ENCODE peak calls at places on chromosomes 4 and X, in four cellular contexts. A, M, Z and L are unnamed samples.

GRCh38 chr4:140052050-140052449 is 101.9 kb downstream of the MAML3 start:
- DNase-seq in M (peak; percentile 10), Z (peak; percentile 51), A (no peak), L (peak; percentile 44)

GRCh38 chr4:140256941-140257340 is 103.0 kb upstream of the MAML3 start:
- DNase-seq in Z (peak; percentile 41), A (no peak), M (peak; percentile 38), L (no peak)

GRCh38 chr4:131499139-131499873 is 1649.8 kb upstream of the PCDH10 start:
- DNase-seq in A (no peak), Z (peak; percentile 12), M (no peak), L (peak; percentile 1)

GRCh38 chrX:45421806-45422205 is 221.1 kb upstream of the DIPK2B start:
- DNase-seq in A (no peak), M (no peak), Z (no peak), L (no peak)

GRCh38 chr4:112520598-112521122 is 4.7 kb upstream of the NEUROG2 start:
- DNase-seq in A (no peak), Z (no peak), M (no peak), L (no peak)

GRCh38 chrX:39772057-39772832 is 325.5 kb downstream of the BCOR start:
- DNase-seq in Z (no peak), M (peak; percentile 81), A (no peak), L (peak; percentile 90)

GRCh38 chr4:139921551-139922184 is 232.3 kb downstream of the MAML3 start:
- DNase-seq in M (peak; percentile 48), A (no peak), Z (no peak), L (no peak)

GRCh38 chrX:43750248-43750676 is 94.2 kb downstream of the MAOA start:
- DNase-seq in A (no peak), Z (peak; percentile 55), M (peak; percentile 57), L (peak; percentile 58)

GRCh38 chr4:6855692-6856297 is 53.8 kb upstream of the TBC1D14 start:
- DNase-seq in Z (peak; percentile 71), M (peak; percentile 20), A (peak; percentile 94), L (peak; percentile 71)

GRCh38 chrX:51459125-51459524 is 37.3 kb downstream of the NUDT11 start:
- DNase-seq in A (no peak), M (peak; percentile 3), Z (peak; percentile 48), L (peak; percentile 39)

GRCh38 chr4:6360385-6360784 is 90.7 kb downstream of the WFS1 start:
- DNase-seq in M (no peak), A (no peak), Z (no peak), L (no peak)

GRCh38 chrX:45322382-45322781 is 121.7 kb upstream of the DIPK2B start:
- DNase-seq in A (no peak), M (peak; percentile 37), Z (peak; percentile 81), L (peak; percentile 46)

GRCh38 chrX:39950035-39950688 is 147.6 kb downstream of the BCOR start:
- DNase-seq in M (no peak), Z (no peak), A (no peak), L (peak; percentile 18)

GRCh38 chr4:26213317-26213716 is 107.5 kb upstream of the RBPJ start:
- DNase-seq in Z (no peak), A (no peak), M (no peak), L (no peak)

GRCh38 chrX:66200855-66201795 is 37.1 kb downstream of the HEPH start:
- DNase-seq in A (no peak), Z (peak; percentile 9), M (no peak), L (peak; percentile 24)

GRCh38 chr4:102139132-102139573 is 206.1 kb downstream of the SLC39A8 start:
- DNase-seq in A (no peak), Z (peak; percentile 1), M (no peak), L (no peak)

GRCh38 chr4:27894951-27895350 is 1034.3 kb downstream of the STIM2 start:
- DNase-seq in Z (no peak), M (no peak), A (no peak), L (no peak)

GRCh38 chr4:139767585-139767984 is 102.0 kb downstream of the MGST2 start:
- DNase-seq in Z (no peak), M (no peak), A (no peak), L (no peak)

GRCh38 chrX:56366901-56367300 is 134.7 kb downstream of the KLF8 start:
- DNase-seq in A (no peak), M (no peak), Z (no peak), L (no peak)

GRCh38 chr4:123977623-123978022 is 581.0 kb downstream of the SPRY1 start:
- DNase-seq in Z (no peak), M (peak; percentile 47), A (no peak), L (no peak)

GRCh38 chrX:100636321-100636991 is at the start of gene TSPAN6:
- DNase-seq in Z (peak; percentile 91), A (no peak), M (peak; percentile 86), L (peak; percentile 1)

GRCh38 chrX:97597954-97598353 is 714.2 kb downstream of the RPA4 start:
- DNase-seq in M (no peak), Z (no peak), A (no peak), L (no peak)
- H3K4me3 ChIP-seq in M (no peak overlapping the region), Z (no peak overlapping the region), A (no peak overlapping the region), L (no peak overlapping the region)

GRCh38 chr4:83124079-83124780 is 9.7 kb upstream of the PLAC8 start:
- DNase-seq in M (no peak), Z (no peak), A (no peak), L (peak; percentile 96)

GRCh38 chr4:83121246-83121645 is 6.7 kb upstream of the PLAC8 start:
- DNase-seq in Z (no peak), A (no peak), M (no peak), L (no peak)

GRCh38 chr4:83128235-83128929 is 13.9 kb upstream of the PLAC8 start:
- DNase-seq in M (no peak), A (no peak), Z (peak; percentile 28), L (peak; percentile 93)

GRCh38 chr4:83129258-83129657 is 14.7 kb upstream of the PLAC8 start:
- DNase-seq in A (no peak), Z (no peak), M (no peak), L (no peak)

DNA sequence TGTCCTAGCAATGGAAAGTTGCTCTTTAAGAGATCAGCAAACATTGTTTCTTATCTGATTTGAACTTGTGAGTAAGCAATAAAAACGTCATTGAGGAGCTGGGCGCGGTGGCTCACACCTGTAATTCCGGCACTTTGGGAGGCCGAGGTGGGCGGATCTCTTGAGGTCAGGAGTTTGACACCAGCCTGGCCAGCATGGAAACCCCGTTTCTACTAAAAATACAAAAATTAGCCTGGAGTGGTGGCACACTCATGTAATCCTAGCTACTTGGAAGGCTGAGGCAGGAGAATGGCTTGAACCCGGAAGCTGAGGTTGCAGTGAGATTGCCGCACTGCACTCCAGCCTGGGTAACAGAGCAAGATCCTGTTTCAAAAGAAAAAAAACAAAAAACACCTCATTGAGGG is 11.2 kb upstream of the PLAC8 start:
- DNase-seq in Z (no peak), M (no peak), A (no peak), L (peak; percentile 71)
- TF ChIP-seq MYC in Z (no peak), M (no peak), A (no peak), L (no peak)

GRCh38 chr4:167779864-167780263 is 312.5 kb upstream of the ANXA10 start:
- DNase-seq in M (no peak), Z (no peak), A (no peak), L (no peak)
- H3K4me3 ChIP-seq in M (no peak overlapping the region), Z (peak overlapping the region; percentile 3), A (no peak overlapping the region), L (no peak overlapping the region)

GRCh38 chrX:85517994-85518718 is 138.7 kb upstream of the POF1B start:
- DNase-seq in M (no peak), Z (no peak), A (no peak), L (no peak)
- TF ChIP-seq MYC in M (no peak), Z (no peak), A (no peak), L (no peak)

DNA sequence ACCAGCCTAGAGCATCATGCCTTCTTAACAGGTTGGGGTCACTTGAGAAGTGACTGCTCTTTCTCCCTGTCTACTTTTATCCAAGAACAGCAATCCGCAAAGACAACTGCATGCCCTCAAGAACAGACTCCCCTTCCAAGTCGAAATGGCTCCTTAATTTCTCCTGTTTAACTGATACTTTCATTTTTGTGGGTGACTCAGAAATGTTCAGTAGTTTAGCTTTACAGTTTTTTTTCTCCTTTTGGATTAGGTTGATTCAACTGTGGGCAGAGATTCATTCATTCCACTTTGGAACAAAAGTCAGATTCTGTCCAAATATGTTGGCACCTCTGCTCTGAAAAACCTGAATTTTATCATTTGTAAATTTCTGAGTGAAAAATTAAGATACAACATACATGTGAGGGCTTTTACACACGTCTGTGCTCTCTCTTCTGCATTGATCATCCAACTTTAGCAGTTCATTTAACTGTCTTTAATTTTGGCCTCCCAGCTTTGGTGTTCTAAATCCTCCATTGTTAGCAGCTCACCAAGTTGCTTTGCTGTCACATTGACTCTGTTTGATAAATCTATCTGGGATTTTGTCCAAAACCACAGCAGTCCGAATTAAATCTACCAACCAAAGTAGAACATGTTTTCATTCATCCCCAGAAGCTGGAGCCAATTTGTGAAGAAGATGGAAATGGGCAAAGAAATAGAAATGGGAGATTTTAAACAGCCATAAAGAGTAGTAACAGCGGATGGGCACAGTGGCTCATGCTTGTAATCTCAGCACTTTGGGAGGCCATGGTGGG is 50.0 kb downstream of the HOPX start:
- DNase-seq in Z (no peak), M (no peak), A (no peak), L (no peak)
- H3K4me3 ChIP-seq in Z (no peak overlapping the region), M (no peak overlapping the region), A (no peak overlapping the region), L (no peak overlapping the region)

GRCh38 chr4:38034986-38035882 is 75.0 kb downstream of the PTTG2 start:
- DNase-seq in M (peak; percentile 66), A (no peak), Z (peak; percentile 45), L (peak; percentile 77)
- TF ChIP-seq MYC in M (no peak), A (no peak), Z (no peak), L (no peak)

GRCh38 chr4:121791481-121791880 is 9.6 kb upstream of the EXOSC9 start:
- DNase-seq in Z (no peak), A (no peak), M (no peak), L (no peak)

GRCh38 chr4:121789960-121790829 is 10.9 kb upstream of the EXOSC9 start:
- DNase-seq in A (no peak), M (no peak), Z (no peak), L (no peak)

GRCh38 chr4:121790976-121791375 is 10.1 kb upstream of the EXOSC9 start:
- DNase-seq in A (no peak), M (no peak), Z (no peak), L (no peak)

GRCh38 chr4:121789470-121789869 is 11.7 kb upstream of the EXOSC9 start:
- DNase-seq in M (no peak), Z (no peak), A (no peak), L (no peak)

DNA sequence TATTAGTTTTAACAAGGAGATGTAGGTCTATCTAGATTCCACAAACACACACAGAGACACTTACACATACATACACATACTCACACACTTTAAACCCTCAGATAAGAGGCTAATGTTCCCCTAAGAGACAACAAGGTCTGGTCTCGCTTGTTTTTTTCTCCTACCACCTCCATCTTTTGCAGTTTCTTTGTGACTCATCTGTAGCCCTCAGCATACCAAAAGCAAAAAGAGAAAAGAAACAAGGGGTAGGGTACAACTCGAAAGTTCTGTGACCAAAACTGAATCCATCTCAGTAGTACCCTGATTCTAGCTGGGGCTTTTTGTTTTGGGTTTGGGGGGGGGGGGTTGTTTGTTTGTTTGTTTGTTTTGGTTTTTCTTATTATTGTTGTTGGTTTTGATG is 12.2 kb upstream of the EXOSC9 start:
- DNase-seq in M (no peak), Z (no peak), A (peak; percentile 30), L (no peak)
- H3K4me3 ChIP-seq in M (no peak overlapping the region), Z (no peak overlapping the region), A (no peak overlapping the region), L (no peak overlapping the region)